ENCODE peak calls at places on chromosomes 1 and 21, in six cellular contexts. M, R, T, I, U and O are unnamed samples.

GRCh38 chr1:227378876-227379554 is 60.7 kb upstream of the CDC42BPA start:
- DNase-seq in U (no peak), M (peak; percentile 69), I (no peak), R (no peak), T (no peak), O (no peak)

GRCh38 chr1:25873120-25873519 is 2.4 kb downstream of the PAQR7 start:
- DNase-seq in M (peak; percentile 71), T (no peak), I (no peak), U (no peak), R (no peak), O (no peak)

GRCh38 chr1:175307160-175307559 is 114.6 kb upstream of the KIAA0040 start:
- DNase-seq in M (no peak), T (no peak), U (no peak), R (no peak), I (no peak), O (no peak)

GRCh38 chr1:198201956-198202784 is 45.4 kb downstream of the NEK7 start:
- DNase-seq in U (no peak), M (no peak), T (no peak), R (no peak), I (no peak), O (no peak)

GRCh38 chr1:205826975-205827374 is 14.0 kb upstream of the SLC41A1 start:
- DNase-seq in R (no peak), T (no peak), I (no peak), U (no peak), M (no peak), O (no peak)

GRCh38 chr1:89906088-89906487 is 85.3 kb downstream of the LRRC8D start:
- DNase-seq in I (no peak), M (no peak), R (no peak), T (no peak), U (no peak), O (no peak)

GRCh38 chr1:51222809-51223208 is 13.3 kb upstream of the RNF11 start:
- DNase-seq in T (no peak), M (no peak), I (no peak), R (no peak), U (no peak), O (no peak)

GRCh38 chr1:173112129-173112528 is 61.4 kb upstream of the TNFSF18 start:
- DNase-seq in T (peak; percentile 3), M (no peak), R (no peak), U (peak; percentile 46), I (no peak), O (no peak)

GRCh38 chr1:77370588-77371306 is 88.9 kb downstream of the AK5 start:
- DNase-seq in T (peak; percentile 89), U (no peak), I (no peak), R (no peak), M (peak; percentile 99), O (no peak)

GRCh38 chr1:117371436-117372151 is 4.3 kb downstream of the MAN1A2 start:
- DNase-seq in U (no peak), T (peak; percentile 81), I (no peak), M (peak; percentile 66), R (no peak), O (no peak)

GRCh38 chr1:62978056-62978455 is 194.1 kb downstream of the ATG4C start:
- DNase-seq in T (no peak), I (no peak), U (no peak), R (no peak), M (no peak), O (no peak)

GRCh38 chr21:36700295-36700960 is 1.5 kb downstream of the SIM2 start:
- DNase-seq in R (no peak), T (no peak), M (no peak), I (no peak), U (no peak), O (no peak)

GRCh38 chr1:42931911-42932422 is 26.7 kb downstream of the SLC2A1 start:
- DNase-seq in T (no peak), R (no peak), U (no peak), I (peak; percentile 91), M (no peak), O (peak; percentile 84)

GRCh38 chr1:19448491-19449439 is 36.6 kb downstream of the CAPZB start:
- DNase-seq in R (no peak), I (no peak), M (peak; percentile 100), T (peak; percentile 97), U (no peak), O (no peak)

GRCh38 chr1:229119161-229119560 is 151.8 kb upstream of the RAB4A start:
- DNase-seq in T (no peak), M (no peak), U (no peak), R (no peak), I (no peak), O (no peak)

GRCh38 chr1:115457295-115457694 is 119.2 kb upstream of the NGF start:
- DNase-seq in M (peak; percentile 29), R (no peak), T (no peak), I (no peak), U (no peak), O (no peak)

GRCh38 chr1:97906567-97907228 is 14.1 kb downstream of the DPYD start:
- DNase-seq in I (peak; percentile 45), U (peak; percentile 80), T (peak; percentile 93), M (peak; percentile 91), R (no peak), O (no peak)

GRCh38 chr21:31801551-31802234 is 69.8 kb upstream of the SCAF4 start:
- DNase-seq in I (no peak), M (no peak), R (peak; percentile 50), T (no peak), U (no peak), O (no peak)